ENCODE peak calls at places on chromosomes 7 and 10, in eight cellular contexts. One of them, this sample, is unnamed. For H3K36me3, the result is how much of the 10 kb centered on the place peaks cover.

GRCh38 chr7:30066697-30067096 is 38.5 kb downstream of the PLEKHA8 start:
- DNase-seq in bronchial epithelial cell: no peak
- DNase-seq in cardiac muscle cell: no peak
- DNase-seq in lung: no peak
- DNase-seq in heart left ventricle: no peak
- DNase-seq in HCT116: no peak
- DNase-seq in left ventricle myocardium inferior: no peak
- DNase-seq in sigmoid colon: no peak
- DNase-seq in this sample: no peak

GRCh38 chr10:115706482-115707076 is 566.4 kb downstream of the GFRA1 start:
- DNase-seq in bronchial epithelial cell: peak
- DNase-seq in cardiac muscle cell: peak
- DNase-seq in lung: no peak
- DNase-seq in heart left ventricle: no peak
- DNase-seq in HCT116: peak
- DNase-seq in left ventricle myocardium inferior: no peak
- DNase-seq in sigmoid colon: no peak
- DNase-seq in this sample: no peak

GRCh38 chr10:29734980-29735627 is 100.3 kb upstream of the SVIL start:
- DNase-seq in bronchial epithelial cell: no peak
- DNase-seq in cardiac muscle cell: peak
- DNase-seq in lung: peak
- DNase-seq in heart left ventricle: peak
- DNase-seq in HCT116: no peak
- DNase-seq in left ventricle myocardium inferior: peak
- DNase-seq in sigmoid colon: peak
- DNase-seq in this sample: peak

GRCh38 chr7:117072620-117073118 is 119.4 kb downstream of the ST7 start:
- DNase-seq in bronchial epithelial cell: peak
- DNase-seq in cardiac muscle cell: peak
- DNase-seq in lung: peak
- DNase-seq in heart left ventricle: peak
- DNase-seq in HCT116: no peak
- DNase-seq in left ventricle myocardium inferior: peak
- DNase-seq in sigmoid colon: peak
- DNase-seq in this sample: peak

GRCh38 chr7:64544010-64544409 is 18.9 kb downstream of the ZNF680 start:
- DNase-seq in bronchial epithelial cell: no peak
- DNase-seq in cardiac muscle cell: no peak
- DNase-seq in lung: no peak
- DNase-seq in heart left ventricle: no peak
- DNase-seq in HCT116: no peak
- DNase-seq in left ventricle myocardium inferior: no peak
- DNase-seq in sigmoid colon: no peak
- DNase-seq in this sample: no peak

GRCh38 chr10:63697956-63698814 is 177.0 kb downstream of the REEP3 start:
- DNase-seq in bronchial epithelial cell: peak
- DNase-seq in cardiac muscle cell: no peak
- DNase-seq in lung: no peak
- DNase-seq in heart left ventricle: no peak
- DNase-seq in HCT116: no peak
- DNase-seq in left ventricle myocardium inferior: no peak
- DNase-seq in sigmoid colon: no peak
- DNase-seq in this sample: no peak

GRCh38 chr10:108392286-108392685 is 1227.8 kb upstream of the SORCS1 start:
- DNase-seq in bronchial epithelial cell: peak
- DNase-seq in cardiac muscle cell: peak
- DNase-seq in lung: no peak
- DNase-seq in heart left ventricle: no peak
- DNase-seq in HCT116: no peak
- DNase-seq in left ventricle myocardium inferior: no peak
- DNase-seq in sigmoid colon: no peak
- DNase-seq in this sample: no peak

GRCh38 chr7:115748123-115748738 is 282.3 kb downstream of the TFEC start:
- DNase-seq in bronchial epithelial cell: peak
- DNase-seq in cardiac muscle cell: no peak
- DNase-seq in lung: no peak
- DNase-seq in heart left ventricle: no peak
- DNase-seq in HCT116: peak
- DNase-seq in left ventricle myocardium inferior: no peak
- DNase-seq in sigmoid colon: no peak
- DNase-seq in this sample: no peak

GRCh38 chr10:66322261-66322660 is 603.6 kb upstream of the LRRTM3 start:
- DNase-seq in bronchial epithelial cell: peak
- DNase-seq in cardiac muscle cell: no peak
- DNase-seq in lung: no peak
- DNase-seq in heart left ventricle: no peak
- DNase-seq in HCT116: no peak
- DNase-seq in left ventricle myocardium inferior: no peak
- DNase-seq in sigmoid colon: no peak
- DNase-seq in this sample: no peak

GRCh38 chr7:386385-386784 is 96.4 kb downstream of the FOXL3 start:
- DNase-seq in bronchial epithelial cell: no peak
- DNase-seq in cardiac muscle cell: no peak
- DNase-seq in lung: no peak
- DNase-seq in heart left ventricle: no peak
- DNase-seq in HCT116: no peak
- DNase-seq in left ventricle myocardium inferior: no peak
- DNase-seq in sigmoid colon: no peak
- DNase-seq in this sample: no peak

GRCh38 chr7:117270371-117270770 is 52.5 kb downstream of the WNT2 start:
- DNase-seq in bronchial epithelial cell: no peak
- DNase-seq in cardiac muscle cell: no peak
- DNase-seq in lung: no peak
- DNase-seq in heart left ventricle: no peak
- DNase-seq in HCT116: no peak
- DNase-seq in left ventricle myocardium inferior: no peak
- DNase-seq in sigmoid colon: no peak
- DNase-seq in this sample: no peak

GRCh38 chr10:29181936-29182335 is 106.9 kb upstream of the LYZL1 start:
- DNase-seq in bronchial epithelial cell: no peak
- DNase-seq in cardiac muscle cell: no peak
- DNase-seq in lung: no peak
- DNase-seq in heart left ventricle: no peak
- DNase-seq in HCT116: no peak
- DNase-seq in left ventricle myocardium inferior: no peak
- DNase-seq in sigmoid colon: no peak
- DNase-seq in this sample: no peak

GRCh38 chr10:14751576-14752330 is 22.9 kb downstream of the FAM107B start:
- DNase-seq in bronchial epithelial cell: no peak
- DNase-seq in cardiac muscle cell: peak
- DNase-seq in lung: peak
- DNase-seq in heart left ventricle: peak
- DNase-seq in HCT116: no peak
- DNase-seq in left ventricle myocardium inferior: peak
- DNase-seq in sigmoid colon: peak
- DNase-seq in this sample: peak

GRCh38 chr10:60892571-60892970 is 51.4 kb downstream of the RHOBTB1 start:
- DNase-seq in bronchial epithelial cell: no peak
- DNase-seq in cardiac muscle cell: no peak
- DNase-seq in lung: no peak
- DNase-seq in heart left ventricle: no peak
- DNase-seq in HCT116: no peak
- DNase-seq in left ventricle myocardium inferior: no peak
- DNase-seq in sigmoid colon: no peak
- DNase-seq in this sample: no peak
- H3K36me3 ChIP-seq in bronchial epithelial cell: under half
- H3K36me3 ChIP-seq in cardiac muscle cell: under half
- H3K36me3 ChIP-seq in lung: under half
- H3K36me3 ChIP-seq in heart left ventricle: under half
- H3K36me3 ChIP-seq in HCT116: under half
- H3K36me3 ChIP-seq in left ventricle myocardium inferior: under half
- H3K36me3 ChIP-seq in sigmoid colon: under half
- H3K36me3 ChIP-seq in this sample: under half

DNA sequence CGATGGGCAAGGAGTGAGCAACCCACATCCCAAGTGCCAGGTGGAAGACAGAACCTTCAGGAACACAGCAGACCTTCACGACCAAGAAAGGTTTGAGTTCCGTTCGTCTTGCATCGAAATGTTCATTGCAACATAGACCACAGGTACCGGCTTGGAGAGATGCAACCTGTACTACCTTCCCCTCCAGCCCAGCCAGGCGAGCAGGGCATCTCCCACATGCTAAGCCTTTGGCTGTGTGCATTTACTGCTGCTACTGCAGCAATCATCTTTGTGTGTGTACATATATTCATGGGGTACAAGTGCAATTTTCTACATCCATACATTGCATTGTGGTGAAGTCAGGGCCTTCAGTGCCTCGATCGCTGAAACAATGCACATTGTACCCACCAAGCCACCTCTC is 58.8 kb downstream of the CTBP2 start:
- DNase-seq in bronchial epithelial cell: no peak
- DNase-seq in cardiac muscle cell: no peak
- DNase-seq in lung: no peak
- DNase-seq in heart left ventricle: no peak
- DNase-seq in HCT116: no peak
- DNase-seq in left ventricle myocardium inferior: no peak
- DNase-seq in sigmoid colon: peak
- DNase-seq in this sample: no peak
- H3K36me3 ChIP-seq in bronchial epithelial cell: under half
- H3K36me3 ChIP-seq in cardiac muscle cell: under half
- H3K36me3 ChIP-seq in lung: under half
- H3K36me3 ChIP-seq in heart left ventricle: under half
- H3K36me3 ChIP-seq in HCT116: under half
- H3K36me3 ChIP-seq in left ventricle myocardium inferior: under half
- H3K36me3 ChIP-seq in sigmoid colon: under half
- H3K36me3 ChIP-seq in this sample: under half

DNA sequence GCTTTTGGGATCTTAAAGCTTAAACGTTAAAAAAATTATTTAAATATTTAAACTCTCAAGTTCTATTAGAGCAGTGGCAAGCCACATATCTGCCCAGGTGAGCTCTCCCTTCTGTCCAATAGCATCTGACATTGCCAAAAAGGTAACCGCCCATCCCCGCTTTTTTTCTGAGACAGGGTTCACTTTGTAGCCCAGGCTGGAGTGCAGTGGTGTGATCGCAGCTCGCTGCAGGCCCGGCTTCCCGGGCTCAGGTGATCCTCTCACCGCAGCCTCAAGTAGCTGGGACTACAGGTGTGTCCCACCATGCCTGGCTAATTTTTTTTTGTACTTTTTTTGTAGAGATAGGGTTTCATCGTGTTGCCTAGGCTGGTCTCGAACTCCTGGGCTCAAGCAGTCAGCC is 83.2 kb downstream of the RBM33 start:
- DNase-seq in bronchial epithelial cell: no peak
- DNase-seq in cardiac muscle cell: no peak
- DNase-seq in lung: no peak
- DNase-seq in heart left ventricle: no peak
- DNase-seq in HCT116: no peak
- DNase-seq in left ventricle myocardium inferior: no peak
- DNase-seq in sigmoid colon: no peak
- DNase-seq in this sample: no peak
- H3K36me3 ChIP-seq in bronchial epithelial cell: under half
- H3K36me3 ChIP-seq in cardiac muscle cell: under half
- H3K36me3 ChIP-seq in lung: under half
- H3K36me3 ChIP-seq in heart left ventricle: under half
- H3K36me3 ChIP-seq in HCT116: under half
- H3K36me3 ChIP-seq in left ventricle myocardium inferior: under half
- H3K36me3 ChIP-seq in sigmoid colon: under half
- H3K36me3 ChIP-seq in this sample: under half

DNA sequence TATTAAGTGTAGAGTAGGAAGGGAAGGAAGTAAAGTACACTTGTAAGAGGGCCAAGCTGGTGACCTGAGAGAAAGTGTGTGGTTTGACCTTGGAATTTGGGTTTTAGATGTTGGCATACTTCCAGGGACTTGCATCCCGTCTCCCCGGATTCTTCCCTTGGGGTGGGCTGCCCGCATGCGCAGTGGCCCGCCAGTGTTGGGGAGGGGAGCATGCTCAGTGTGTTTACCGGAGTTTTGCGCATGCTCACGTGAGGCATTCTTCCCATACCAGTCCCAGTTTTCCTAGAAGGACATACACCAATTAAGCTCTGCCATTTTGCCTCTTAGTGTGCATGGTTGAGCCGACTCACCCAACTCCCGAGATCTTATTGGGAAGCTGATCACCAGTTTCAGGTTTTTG is 9.4 kb downstream of the PDSS1 start:
- DNase-seq in bronchial epithelial cell: no peak
- DNase-seq in cardiac muscle cell: no peak
- DNase-seq in lung: no peak
- DNase-seq in heart left ventricle: no peak
- DNase-seq in HCT116: no peak
- DNase-seq in left ventricle myocardium inferior: no peak
- DNase-seq in sigmoid colon: no peak
- DNase-seq in this sample: no peak
- H3K36me3 ChIP-seq in bronchial epithelial cell: under half
- H3K36me3 ChIP-seq in cardiac muscle cell: under half
- H3K36me3 ChIP-seq in lung: under half
- H3K36me3 ChIP-seq in heart left ventricle: under half
- H3K36me3 ChIP-seq in HCT116: under half
- H3K36me3 ChIP-seq in left ventricle myocardium inferior: under half
- H3K36me3 ChIP-seq in sigmoid colon: under half
- H3K36me3 ChIP-seq in this sample: under half

GRCh38 chr7:149496642-149497391 is 792 bp downstream of the ZNF746 start:
- DNase-seq in bronchial epithelial cell: peak
- DNase-seq in cardiac muscle cell: peak
- DNase-seq in lung: peak
- DNase-seq in heart left ventricle: peak
- DNase-seq in HCT116: no peak
- DNase-seq in left ventricle myocardium inferior: peak
- DNase-seq in sigmoid colon: peak
- DNase-seq in this sample: peak
- H3K36me3 ChIP-seq in bronchial epithelial cell: under half
- H3K36me3 ChIP-seq in cardiac muscle cell: under half
- H3K36me3 ChIP-seq in lung: under half
- H3K36me3 ChIP-seq in heart left ventricle: under half
- H3K36me3 ChIP-seq in HCT116: under half
- H3K36me3 ChIP-seq in left ventricle myocardium inferior: under half
- H3K36me3 ChIP-seq in sigmoid colon: under half
- H3K36me3 ChIP-seq in this sample: under half

DNA sequence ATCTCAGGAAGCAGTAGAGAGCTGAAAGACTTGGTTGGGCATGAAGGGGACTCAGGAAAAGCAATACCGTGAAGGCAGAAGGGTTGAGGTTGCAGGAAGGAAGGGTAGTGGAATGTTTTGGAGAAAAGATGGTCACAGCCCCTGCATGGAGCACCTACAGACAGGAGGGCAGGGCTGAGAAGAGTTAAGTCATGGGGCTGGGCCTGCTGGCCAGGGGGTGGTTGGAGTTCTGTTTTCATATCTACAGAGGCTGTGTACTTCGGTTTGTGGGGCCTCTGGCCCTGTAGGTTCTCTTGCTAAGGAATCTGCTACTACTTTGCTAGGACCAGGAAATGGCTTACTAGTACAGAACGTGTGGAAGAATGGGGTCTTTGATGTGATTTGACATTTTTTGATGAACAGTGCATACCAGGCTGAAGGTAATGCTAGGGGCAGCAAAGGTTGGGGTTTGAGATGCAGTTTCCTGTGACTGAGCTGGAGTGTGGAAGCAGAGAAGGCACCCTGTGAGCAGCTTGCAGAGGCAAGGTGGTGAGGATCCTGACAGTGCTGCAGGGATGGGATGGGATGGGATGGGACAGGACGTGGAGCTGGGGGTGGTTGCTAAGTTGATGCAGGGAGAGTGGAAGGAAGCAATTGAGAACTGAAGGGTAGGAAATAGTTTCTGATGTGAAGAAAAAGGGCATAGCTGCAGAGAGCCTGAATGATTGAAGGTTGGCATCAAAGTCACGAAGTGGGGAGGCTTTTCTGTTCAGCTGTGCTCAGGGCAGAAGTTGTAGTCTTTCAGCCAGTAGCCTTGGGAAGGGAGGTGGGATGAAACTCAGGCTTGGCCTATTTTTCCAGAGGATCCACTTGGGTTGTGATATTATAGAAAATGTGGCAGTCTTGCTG is 7.8 kb downstream of the RPS24 start:
- DNase-seq in bronchial epithelial cell: no peak
- DNase-seq in cardiac muscle cell: no peak
- DNase-seq in lung: no peak
- DNase-seq in heart left ventricle: no peak
- DNase-seq in HCT116: no peak
- DNase-seq in left ventricle myocardium inferior: no peak
- DNase-seq in sigmoid colon: no peak
- DNase-seq in this sample: no peak
- H3K36me3 ChIP-seq in bronchial epithelial cell: under half
- H3K36me3 ChIP-seq in cardiac muscle cell: under half
- H3K36me3 ChIP-seq in lung: under half
- H3K36me3 ChIP-seq in heart left ventricle: under half
- H3K36me3 ChIP-seq in HCT116: half or more
- H3K36me3 ChIP-seq in left ventricle myocardium inferior: half or more
- H3K36me3 ChIP-seq in sigmoid colon: under half
- H3K36me3 ChIP-seq in this sample: under half